ENCODE peak calls at places on chromosome 9, in eight cellular contexts. B is NCI-H1417; L is NCI-H774; Z is cardiac muscle cell; S is activated CD4-positive, alpha-beta T cell treated with anti-CD3 and anti-CD28 coated beads, Interleukin-2, amount 10 ng/mL, durations not matched to agents 7 days and 5 days; R is WTC11; J is A549; T is astrocyte. Q is an unnamed sample.

GRCh38 chr9:135474915-135475314 is 4.7 kb upstream of the PPP1R26 start:
- DNase-seq in B (peak), L (no peak), Z (peak), S (no peak), R (peak), J (peak), T (no peak), Q (no peak)

GRCh38 chr9:12426198-12426864 is 266.9 kb upstream of the TYRP1 start:
- DNase-seq in B (no peak), L (no peak), Z (peak), S (no peak), R (no peak), J (no peak), T (no peak), Q (no peak)

GRCh38 chr9:100028201-100028784 is 70.5 kb downstream of the ERP44 start:
- DNase-seq in B (peak), L (peak), Z (peak), S (peak), R (peak), J (peak), T (peak), Q (peak)

GRCh38 chr9:107251756-107252322 is 31.2 kb upstream of the RAD23B start:
- DNase-seq in B (peak), L (no peak), Z (peak), S (no peak), R (no peak), J (no peak), T (peak), Q (peak)

GRCh38 chr9:104009853-104010252 is 84.3 kb upstream of the SMC2 start:
- DNase-seq in B (peak), L (no peak), Z (peak), S (no peak), R (no peak), J (no peak), T (no peak), Q (peak)

GRCh38 chr9:124594215-124594614 is 87.0 kb upstream of the NR5A1 start:
- DNase-seq in B (no peak), L (no peak), Z (peak), S (no peak), R (no peak), J (no peak), T (no peak), Q (no peak)

GRCh38 chr9:78115073-78115472 is 83.5 kb upstream of the GNAQ start:
- DNase-seq in B (no peak), L (no peak), Z (peak), S (peak), R (no peak), J (no peak), T (no peak), Q (peak)

GRCh38 chr9:121841771-121842611 is 190.6 kb downstream of the DAB2IP start:
- DNase-seq in B (no peak), L (no peak), Z (peak), S (no peak), R (no peak), J (no peak), T (peak), Q (no peak)

GRCh38 chr9:13278368-13279246 is 885 bp downstream of the MPDZ start:
- DNase-seq in B (no peak), L (peak), Z (peak), S (no peak), R (peak), J (peak), T (peak), Q (peak)

GRCh38 chr9:113876806-113877236 is 712 bp downstream of the ZNF618 start:
- DNase-seq in B (no peak), L (no peak), Z (peak), S (no peak), R (no peak), J (no peak), T (no peak), Q (no peak)

GRCh38 chr9:124858330-124859046 is 3.3 kb downstream of the RPL35 start:
- DNase-seq in B (no peak), L (no peak), Z (no peak), S (no peak), R (no peak), J (no peak), T (no peak), Q (no peak)

GRCh38 chr9:35051069-35051967 is 21.1 kb downstream of the VCP start:
- DNase-seq in B (peak), L (no peak), Z (peak), S (peak), R (peak), J (peak), T (no peak), Q (no peak)

GRCh38 chr9:125648294-125648693 is 58.7 kb downstream of the MAPKAP1 start:
- DNase-seq in B (no peak), L (no peak), Z (no peak), S (no peak), R (no peak), J (no peak), T (no peak), Q (peak)

GRCh38 chr9:114004221-114004716 is 73.8 kb downstream of the AMBP start:
- DNase-seq in B (no peak), L (no peak), Z (peak), S (peak), R (peak), J (no peak), T (peak), Q (no peak)

GRCh38 chr9:127741831-127742434 is 6.8 kb upstream of the TOR2A start:
- DNase-seq in B (no peak), L (peak), Z (no peak), S (no peak), R (peak), J (peak), T (peak), Q (no peak)

GRCh38 chr9:34664281-34665108 is 2.0 kb upstream of the CCL27 start:
- DNase-seq in B (peak), L (no peak), Z (peak), S (peak), R (peak), J (peak), T (peak), Q (peak)

GRCh38 chr9:136331556-136332481 is 4.5 kb downstream of the GPSM1 start:
- DNase-seq in B (no peak), L (no peak), Z (no peak), S (no peak), R (no peak), J (no peak), T (no peak), Q (no peak)

GRCh38 chr9:136527131-136527530 is 18.7 kb downstream of the NOTCH1 start:
- DNase-seq in B (no peak), L (peak), Z (no peak), S (no peak), R (no peak), J (no peak), T (no peak), Q (no peak)

Q was measured in NCI-H226.